ENCODE peak calls at places on chromosomes 3 and 15, in seven cellular contexts. N is sigmoid colon, Q is SK-N-SH, S is HepG2, T is ovary, H is transverse colon, E is tibial nerve. O is an unnamed sample.

GRCh38 chr3:49351521-49352011 is 6.6 kb downstream of the GPX1 start:
- DNase-seq in N (no peak), Q (no peak), S (no peak), T (no peak), H (no peak), E (no peak), O (no peak)

GRCh38 chr3:99023590-99024192 is 122.2 kb upstream of the DCBLD2 start:
- DNase-seq in N (no peak), Q (peak), S (peak), T (no peak), H (no peak), E (no peak), O (no peak)

GRCh38 chr3:98718730-98719129 is 44.4 kb upstream of the ST3GAL6 start:
- DNase-seq in N (no peak), Q (no peak), S (no peak), T (no peak), H (no peak), E (no peak), O (no peak)

GRCh38 chr3:54712539-54712938 is 215.3 kb downstream of the LRTM1 start:
- DNase-seq in N (no peak), Q (no peak), S (no peak), T (no peak), H (no peak), E (no peak), O (no peak)

GRCh38 chr15:73324496-73325170 is 44.1 kb downstream of the HCN4 start:
- DNase-seq in N (no peak), Q (no peak), S (no peak), T (no peak), H (no peak), E (no peak), O (peak)

GRCh38 chr3:106371605-106372292 is 502.9 kb upstream of the CBLB start:
- DNase-seq in N (no peak), Q (no peak), S (no peak), T (no peak), H (no peak), E (no peak), O (no peak)

GRCh38 chr3:49153349-49153912 is 12.7 kb downstream of the CCDC71 start:
- DNase-seq in N (no peak), Q (no peak), S (no peak), T (no peak), H (no peak), E (no peak), O (no peak)

GRCh38 chr15:40084657-40085056 is 24.0 kb downstream of the BMF start:
- DNase-seq in N (no peak), Q (no peak), S (no peak), T (no peak), H (no peak), E (no peak), O (no peak)

GRCh38 chr3:179067291-179067690 is 4.3 kb downstream of the ZMAT3 start:
- DNase-seq in N (no peak), Q (peak), S (peak), T (no peak), H (no peak), E (no peak), O (no peak)

GRCh38 chr3:194301730-194302129 is 49.4 kb downstream of the CPN2 start:
- DNase-seq in N (peak), Q (no peak), S (no peak), T (no peak), H (no peak), E (no peak), O (no peak)

GRCh38 chr3:138362536-138362935 is 14.2 kb downstream of the MRAS start:
- DNase-seq in N (peak), Q (no peak), S (peak), T (no peak), H (no peak), E (no peak), O (no peak)

GRCh38 chr3:147424325-147424910 is 15.3 kb downstream of the ZIC1 start:
- DNase-seq in N (no peak), Q (no peak), S (no peak), T (no peak), H (no peak), E (no peak), O (no peak)

GRCh38 chr3:16392733-16393132 is 120.8 kb downstream of the RFTN1 start:
- DNase-seq in N (no peak), Q (no peak), S (no peak), T (no peak), H (no peak), E (no peak), O (no peak)

GRCh38 chr3:1404270-1404669 is 311.4 kb downstream of the CNTN6 start:
- DNase-seq in N (no peak), Q (no peak), S (no peak), T (no peak), H (no peak), E (no peak), O (no peak)

GRCh38 chr15:82648257-82649103 is 1.3 kb upstream of the CPEB1 start:
- DNase-seq in N (no peak), Q (peak), S (no peak), T (peak), H (no peak), E (no peak), O (no peak)

GRCh38 chr3:178498866-178499265 is 37.4 kb upstream of the KCNMB2 start:
- DNase-seq in N (no peak), Q (no peak), S (no peak), T (no peak), H (no peak), E (no peak), O (no peak)

GRCh38 chr3:128455116-128455515 is 11.6 kb downstream of the DNAJB8 start:
- DNase-seq in N (no peak), Q (no peak), S (no peak), T (no peak), H (no peak), E (no peak), O (no peak)

GRCh38 chr3:126994661-126995161 is 11.8 kb downstream of the PLXNA1 start:
- DNase-seq in N (no peak), Q (no peak), S (no peak), T (no peak), H (no peak), E (peak), O (no peak)

GRCh38 chr3:5053021-5053831 is 68.9 kb upstream of the ARL8B start:
- DNase-seq in N (peak), Q (no peak), S (no peak), T (peak), H (no peak), E (no peak), O (no peak)

GRCh38 chr3:127287840-127288239 is at the start of gene PRR20G:
- DNase-seq in N (no peak), Q (no peak), S (no peak), T (no peak), H (no peak), E (no peak), O (no peak)

GRCh38 chr15:42150246-42150970 is 6.0 kb downstream of the PLA2G4F start:
- DNase-seq in N (no peak), Q (no peak), S (no peak), T (no peak), H (no peak), E (no peak), O (peak)

GRCh38 chr15:62637498-62637897 is 405.0 kb upstream of the TPM1 start:
- DNase-seq in N (no peak), Q (peak), S (no peak), T (no peak), H (no peak), E (no peak), O (no peak)

GRCh38 chr15:74185949-74186348 is 12.4 kb downstream of the ISLR start:
- DNase-seq in N (no peak), Q (no peak), S (no peak), T (no peak), H (no peak), E (no peak), O (no peak)

GRCh38 chr3:143241556-143241955 is 122.0 kb downstream of the CHST2 start:
- DNase-seq in N (no peak), Q (no peak), S (no peak), T (no peak), H (no peak), E (no peak), O (no peak)

GRCh38 chr15:59437777-59438574 is at the start of gene FAM81A:
- DNase-seq in N (peak), Q (peak), S (no peak), T (peak), H (peak), E (peak), O (no peak)

GRCh38 chr3:355622-356021 is 159.1 kb downstream of the CHL1 start:
- DNase-seq in N (peak), Q (no peak), S (no peak), T (peak), H (peak), E (no peak), O (no peak)

GRCh38 chr15:90347666-90348065 is 4.4 kb upstream of the ZNF774 start:
- DNase-seq in N (no peak), Q (no peak), S (no peak), T (no peak), H (no peak), E (no peak), O (no peak)

GRCh38 chr3:174355505-174355904 is 503.6 kb upstream of the NAALADL2 start:
- DNase-seq in N (no peak), Q (no peak), S (no peak), T (no peak), H (no peak), E (no peak), O (no peak)

GRCh38 chr3:106172780-106173179 is 304.0 kb upstream of the CBLB start:
- DNase-seq in N (no peak), Q (no peak), S (no peak), T (no peak), H (no peak), E (no peak), O (no peak)

GRCh38 chr3:88618121-88618645 is 468.4 kb downstream of the C3orf38 start:
- DNase-seq in N (no peak), Q (no peak), S (no peak), T (no peak), H (no peak), E (no peak), O (no peak)

GRCh38 chr3:152302521-152303021 is 33.8 kb downstream of the MBNL1 start:
- DNase-seq in N (peak), Q (no peak), S (peak), T (peak), H (peak), E (no peak), O (no peak)

GRCh38 chr3:31908391-31909097 is 72.5 kb downstream of the OSBPL10 start:
- DNase-seq in N (no peak), Q (no peak), S (peak), T (no peak), H (no peak), E (no peak), O (no peak)

GRCh38 chr15:91603681-91604080 is 249.8 kb upstream of the SLCO3A1 start:
- DNase-seq in N (no peak), Q (no peak), S (no peak), T (no peak), H (no peak), E (no peak), O (no peak)

GRCh38 chr15:28023422-28023821 is 75.7 kb downstream of the OCA2 start:
- DNase-seq in N (no peak), Q (no peak), S (no peak), T (no peak), H (no peak), E (no peak), O (no peak)

GRCh38 chr3:128950223-128950938 is 43.5 kb downstream of the CFAP92 start:
- DNase-seq in N (no peak), Q (peak), S (peak), T (no peak), H (no peak), E (no peak), O (no peak)

GRCh38 chr3:4584537-4585249 is 91.5 kb downstream of the ITPR1 start:
- DNase-seq in N (peak), Q (no peak), S (no peak), T (peak), H (peak), E (no peak), O (no peak)

GRCh38 chr3:3665546-3665945 is 133.7 kb upstream of the LRRN1 start:
- DNase-seq in N (no peak), Q (no peak), S (no peak), T (no peak), H (no peak), E (no peak), O (no peak)

DNA sequence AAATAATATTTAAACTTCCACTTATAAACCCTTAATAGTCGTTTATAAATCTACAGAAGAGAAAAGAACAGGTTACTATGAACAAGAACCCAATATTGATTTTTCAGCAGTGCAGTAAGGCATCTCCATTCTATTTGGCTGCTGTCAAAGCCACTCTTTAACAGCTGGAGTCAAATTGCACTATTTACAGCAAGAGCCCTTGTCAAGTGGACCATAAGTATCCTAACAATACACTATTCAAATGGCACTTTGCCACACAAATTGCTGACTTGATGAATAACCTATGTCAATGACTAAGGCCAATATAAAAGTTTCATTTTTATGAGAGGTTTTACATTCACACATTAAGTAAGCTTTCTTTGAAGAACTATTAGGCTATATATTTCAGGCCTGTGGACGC is 100.6 kb downstream of the WDR72 start:
- DNase-seq in N (no peak), Q (no peak), S (no peak), T (no peak), H (no peak), E (no peak), O (no peak)
- TF ChIP-seq EP300 in N (no peak), Q (no peak), S (no peak), T (no peak), H (no peak), E (no peak), O (no peak)

GRCh38 chr3:119175869-119176756 is 2.7 kb downstream of the UPK1B start:
- DNase-seq in N (no peak), Q (no peak), S (no peak), T (no peak), H (peak), E (peak), O (no peak)
- TF ChIP-seq EP300 in N (no peak), Q (no peak), S (no peak), T (no peak), H (no peak), E (peak), O (no peak)

GRCh38 chr15:69158843-69159240 is 1.6 kb upstream of the GLCE start:
- DNase-seq in N (no peak), Q (no peak), S (no peak), T (no peak), H (no peak), E (no peak), O (no peak)
- TF ChIP-seq EP300 in N (no peak), Q (no peak), S (no peak), T (no peak), H (no peak), E (no peak), O (no peak)

GRCh38 chr15:85582076-85582718 is 201.8 kb downstream of the AKAP13 start:
- DNase-seq in N (no peak), Q (no peak), S (no peak), T (no peak), H (peak), E (no peak), O (no peak)

GRCh38 chr15:85582719-85583089 is 202.3 kb downstream of the AKAP13 start:
- DNase-seq in N (peak), Q (peak), S (no peak), T (peak), H (peak), E (no peak), O (peak)

GRCh38 chr15:85584791-85585360 is 204.5 kb downstream of the AKAP13 start:
- DNase-seq in N (no peak), Q (no peak), S (no peak), T (no peak), H (no peak), E (no peak), O (no peak)

GRCh38 chr15:85581495-85581894 is 201.1 kb downstream of the AKAP13 start:
- DNase-seq in N (peak), Q (no peak), S (no peak), T (no peak), H (peak), E (no peak), O (no peak)

DNA sequence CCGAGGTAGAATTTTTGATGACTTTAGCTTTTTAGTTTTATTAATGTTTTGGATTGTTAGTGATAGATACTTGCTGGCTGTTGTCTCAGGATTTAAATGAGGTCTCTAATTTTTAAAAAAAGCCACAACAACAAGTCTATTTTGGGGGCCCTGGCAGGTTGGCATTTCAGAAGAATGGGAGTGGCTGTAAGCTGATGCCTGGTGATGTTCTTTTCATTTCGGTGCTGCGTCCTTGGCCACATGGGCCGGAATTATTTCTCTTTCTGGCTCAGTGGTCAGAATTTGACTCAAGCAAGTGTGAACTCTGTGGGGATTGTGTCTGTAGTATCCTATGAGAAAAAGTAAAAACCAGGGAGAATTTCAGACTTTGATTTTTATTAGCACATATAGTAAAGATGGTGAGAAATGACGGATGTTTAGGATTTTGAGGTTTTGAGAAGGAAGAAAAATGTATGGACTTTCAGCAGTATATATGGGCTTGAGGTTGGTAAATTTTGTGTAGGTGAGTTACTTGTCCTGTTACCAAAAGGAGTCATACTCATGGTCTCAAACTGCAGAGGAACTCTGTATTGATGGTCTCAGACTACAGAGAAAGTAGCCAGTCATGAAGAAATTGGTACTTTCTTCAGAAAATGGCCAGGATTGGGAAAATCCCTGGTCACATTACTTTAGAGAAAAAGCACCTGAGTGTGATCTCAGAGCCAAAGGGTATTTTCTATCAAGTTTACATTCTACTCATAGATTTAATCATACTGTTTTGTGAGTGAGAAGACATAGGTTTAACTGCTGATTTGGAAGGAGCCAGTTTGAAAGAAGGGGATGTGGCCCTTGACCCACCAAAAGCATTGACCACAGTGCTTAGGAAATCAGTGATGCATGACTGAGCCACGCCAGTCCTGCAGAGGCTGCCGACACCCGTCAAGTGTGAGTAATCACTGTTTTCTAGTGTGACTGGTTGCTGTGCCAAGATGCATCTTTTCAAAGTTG is 203.3 kb downstream of the AKAP13 start:
- DNase-seq in N (peak), Q (no peak), S (no peak), T (peak), H (peak), E (no peak), O (no peak)
- TF ChIP-seq EP300 in N (no peak), Q (no peak), S (no peak), T (no peak), H (no peak), E (peak), O (no peak)

GRCh38 chr15:92779874-92780273 is 120.2 kb upstream of the CHD2 start:
- DNase-seq in N (no peak), Q (no peak), S (no peak), T (no peak), H (no peak), E (no peak), O (no peak)

GRCh38 chr15:92781925-92782453 is 118.1 kb upstream of the CHD2 start:
- DNase-seq in N (no peak), Q (no peak), S (no peak), T (no peak), H (no peak), E (no peak), O (no peak)

DNA sequence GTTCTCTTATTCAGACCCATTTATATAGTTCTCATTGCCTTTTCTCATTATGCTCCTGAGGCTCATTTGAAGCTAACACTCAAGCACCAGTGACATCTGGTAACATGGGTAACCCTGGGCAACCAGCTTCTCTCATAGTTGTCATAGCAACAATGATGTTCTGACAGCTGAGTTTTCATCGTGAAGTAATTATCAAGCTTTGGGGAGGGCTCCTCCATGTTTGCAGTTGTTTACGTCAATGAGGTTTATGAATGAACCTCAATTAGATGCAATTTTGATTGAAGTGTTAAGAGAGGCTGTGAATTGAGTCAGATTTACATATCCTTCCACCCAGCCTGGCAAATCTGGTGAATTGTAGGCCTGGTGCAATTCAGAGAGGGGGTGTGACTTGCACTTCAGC is 119.3 kb upstream of the CHD2 start:
- DNase-seq in N (no peak), Q (peak), S (no peak), T (no peak), H (no peak), E (no peak), O (no peak)
- TF ChIP-seq EP300 in N (no peak), Q (no peak), S (no peak), T (no peak), H (no peak), E (no peak), O (no peak)

O was measured in suprapubic skin.